ENCODE peak calls at places on chromosomes 3 and 15, in nine cellular contexts. F is AG08395; B is psoas muscle; G is HEK293T; Z is stimulated activated CD8-positive, alpha-beta memory T cell treated with anti-CD3 and anti-CD28 coated beads, Interleukin-7, amount 100 ng/mL, for 1 hour; S is GM12865; I is progenitor cell of endocrine pancreas; X is globus pallidus; A is activated CD4-positive, alpha-beta T cell treated with anti-CD3 and anti-CD28 coated beads, Interleukin-2, amount 10 ng/mL, durations not matched to agents 24 days and 14 days. R is an unnamed sample.

GRCh38 chr3:129940086-129940485 is 34.4 kb upstream of the TRH start:
- DNase-seq in F (no peak), B (no peak), G (no peak), Z (no peak), S (no peak), I (no peak), X (no peak), A (no peak), R (no peak)

GRCh38 chr15:67076147-67076843 is 10.9 kb downstream of the SMAD3 start:
- DNase-seq in F (no peak), B (peak), G (no peak), Z (no peak), S (peak), I (no peak), X (no peak), A (peak), R (peak)

GRCh38 chr3:78999139-78999538 is 768.7 kb downstream of the ROBO1 start:
- DNase-seq in F (no peak), B (no peak), G (no peak), Z (no peak), S (no peak), I (no peak), X (no peak), A (no peak), R (no peak)

GRCh38 chr3:142853270-142854163 is 35.4 kb downstream of the PCOLCE2 start:
- DNase-seq in F (peak), B (peak), G (no peak), Z (no peak), S (no peak), I (no peak), X (no peak), A (peak), R (no peak)

GRCh38 chr3:64300790-64301423 is 75.6 kb upstream of the PRICKLE2 start:
- DNase-seq in F (peak), B (no peak), G (no peak), Z (no peak), S (no peak), I (no peak), X (no peak), A (no peak), R (no peak)

GRCh38 chr3:8621872-8622271 is 22.7 kb downstream of the SSUH2 start:
- DNase-seq in F (peak), B (no peak), G (no peak), Z (no peak), S (no peak), I (no peak), X (no peak), A (no peak), R (no peak)

GRCh38 chr3:19901918-19902317 is 32.1 kb downstream of the EFHB start:
- DNase-seq in F (no peak), B (no peak), G (no peak), Z (no peak), S (no peak), I (no peak), X (no peak), A (no peak), R (no peak)

GRCh38 chr3:50316657-50317242 is 5.8 kb downstream of the HYAL2 start:
- DNase-seq in F (no peak), B (no peak), G (no peak), Z (peak), S (peak), I (no peak), X (no peak), A (peak), R (peak)

GRCh38 chr3:37709946-37710345 is 151.7 kb upstream of the CTDSPL start:
- DNase-seq in F (no peak), B (no peak), G (no peak), Z (no peak), S (no peak), I (no peak), X (no peak), A (no peak), R (no peak)

GRCh38 chr3:42802876-42803799 is 1.2 kb downstream of the HIGD1A start:
- DNase-seq in F (peak), B (no peak), G (no peak), Z (no peak), S (peak), I (no peak), X (peak), A (no peak), R (no peak)

GRCh38 chr3:28150465-28151206 is 90.8 kb upstream of the CMC1 start:
- DNase-seq in F (peak), B (no peak), G (no peak), Z (no peak), S (no peak), I (no peak), X (no peak), A (no peak), R (no peak)

GRCh38 chr3:187288176-187288893 is 3.2 kb downstream of the MASP1 start:
- DNase-seq in F (peak), B (no peak), G (no peak), Z (no peak), S (no peak), I (no peak), X (no peak), A (no peak), R (no peak)

GRCh38 chr3:170909129-170909903 is 879 bp upstream of the EIF5A2 start:
- DNase-seq in F (peak), B (peak), G (peak), Z (no peak), S (no peak), I (no peak), X (peak), A (peak), R (no peak)

GRCh38 chr3:53152316-53152715 is 8.7 kb upstream of the PRKCD start:
- DNase-seq in F (no peak), B (no peak), G (no peak), Z (no peak), S (no peak), I (no peak), X (no peak), A (no peak), R (no peak)

GRCh38 chr15:40282870-40283614 is at the start of gene ANKRD63:
- DNase-seq in F (peak), B (peak), G (peak), Z (no peak), S (no peak), I (no peak), X (no peak), A (peak), R (peak)

GRCh38 chr3:21216598-21216997 is 534.4 kb downstream of the ZNF385D start:
- DNase-seq in F (no peak), B (no peak), G (peak), Z (no peak), S (peak), I (no peak), X (no peak), A (no peak), R (no peak)

GRCh38 chr15:71469393-71469792 is 341.0 kb upstream of the NR2E3 start:
- DNase-seq in F (peak), B (no peak), G (no peak), Z (no peak), S (no peak), I (no peak), X (no peak), A (no peak), R (no peak)

GRCh38 chr3:29072626-29073025 is 208.2 kb upstream of the RBMS3 start:
- DNase-seq in F (peak), B (no peak), G (no peak), Z (no peak), S (no peak), I (no peak), X (no peak), A (no peak), R (no peak)

GRCh38 chr3:177744873-177745646 is 547.8 kb upstream of the TBL1XR1 start:
- DNase-seq in F (no peak), B (no peak), G (no peak), Z (no peak), S (no peak), I (no peak), X (no peak), A (no peak), R (no peak)

GRCh38 chr15:22951031-22951380 is 29.2 kb downstream of the CYFIP1 start:
- DNase-seq in F (no peak), B (no peak), G (no peak), Z (no peak), S (no peak), I (no peak), X (no peak), A (no peak), R (no peak)

GRCh38 chr15:85312925-85313324 is 67.5 kb upstream of the AKAP13 start:
- DNase-seq in F (peak), B (no peak), G (no peak), Z (no peak), S (no peak), I (no peak), X (no peak), A (no peak), R (no peak)

GRCh38 chr3:78690806-78691205 is 1077.0 kb downstream of the ROBO1 start:
- DNase-seq in F (no peak), B (no peak), G (no peak), Z (no peak), S (no peak), I (no peak), X (no peak), A (no peak), R (no peak)

GRCh38 chr15:73723146-73723545 is 30.0 kb downstream of the INSYN1 start:
- DNase-seq in F (no peak), B (no peak), G (no peak), Z (no peak), S (no peak), I (no peak), X (no peak), A (no peak), R (no peak)

GRCh38 chr3:160049570-160049969 is 60.9 kb downstream of the IL12A start:
- DNase-seq in F (no peak), B (no peak), G (no peak), Z (no peak), S (no peak), I (no peak), X (no peak), A (no peak), R (no peak)

GRCh38 chr3:86451749-86452148 is 539.2 kb downstream of the VGLL3 start:
- DNase-seq in F (no peak), B (no peak), G (no peak), Z (no peak), S (no peak), I (no peak), X (no peak), A (no peak), R (no peak)

GRCh38 chr3:56076746-56077145 is 391.5 kb downstream of the ERC2 start:
- DNase-seq in F (no peak), B (no peak), G (no peak), Z (no peak), S (no peak), I (no peak), X (no peak), A (no peak), R (no peak)

GRCh38 chr3:7536921-7537320 is 676.0 kb downstream of the GRM7 start:
- DNase-seq in F (no peak), B (no peak), G (no peak), Z (no peak), S (no peak), I (no peak), X (no peak), A (no peak), R (no peak)

GRCh38 chr3:37887062-37887461 is 25.4 kb downstream of the CTDSPL start:
- DNase-seq in F (no peak), B (no peak), G (no peak), Z (no peak), S (no peak), I (no peak), X (no peak), A (no peak), R (no peak)

GRCh38 chr3:44981220-44981619 is 5.2 kb downstream of the EXOSC7 start:
- DNase-seq in F (peak), B (no peak), G (no peak), Z (no peak), S (no peak), I (no peak), X (no peak), A (peak), R (no peak)

GRCh38 chr3:186138272-186138981 is 29.5 kb upstream of the ETV5 start:
- DNase-seq in F (no peak), B (no peak), G (no peak), Z (no peak), S (no peak), I (no peak), X (peak), A (no peak), R (no peak)

GRCh38 chr3:101836907-101837598 is 12.3 kb upstream of the NFKBIZ start:
- DNase-seq in F (peak), B (no peak), G (no peak), Z (no peak), S (no peak), I (no peak), X (no peak), A (no peak), R (no peak)

GRCh38 chr3:117735481-117736101 is 1026.0 kb downstream of the TUSC7 start:
- DNase-seq in F (peak), B (no peak), G (no peak), Z (no peak), S (no peak), I (no peak), X (no peak), A (no peak), R (no peak)

R was measured in stimulated activated CD4-positive, alpha-beta T cell treated with anti-CD3 and anti-CD28 coated beads, Interleukin-2, amount 100 ng/mL, for 24 hours.